ENCODE peak calls at places on chromosomes 16 and 17, in seven cellular contexts. One of them, this sample, is unnamed.

GRCh38 chr16:20901441-20902112 is 1.0 kb downstream of the LYRM1 start:
- DNase-seq in PC-3: peak; percentile 88
- DNase-seq in OCI-LY7: peak; percentile 67
- DNase-seq in hepatocyte: peak; percentile 70
- DNase-seq in keratinocyte: no peak
- DNase-seq in neural progenitor cell: peak; percentile 54
- DNase-seq in GM23248: peak; percentile 77
- DNase-seq in this sample: peak; percentile 57

GRCh38 chr16:28309811-28310311 is 17.5 kb downstream of the SBK1 start:
- DNase-seq in PC-3: no peak
- DNase-seq in keratinocyte: no peak
- DNase-seq in GM23248: no peak
- DNase-seq in OCI-LY7: no peak
- DNase-seq in hepatocyte: no peak
- DNase-seq in neural progenitor cell: no peak
- DNase-seq in this sample: peak; percentile 30

GRCh38 chr16:69077251-69077650 is 28.2 kb upstream of the HAS3 start:
- DNase-seq in PC-3: peak; percentile 92
- DNase-seq in hepatocyte: no peak
- DNase-seq in neural progenitor cell: no peak
- DNase-seq in keratinocyte: no peak
- DNase-seq in OCI-LY7: no peak
- DNase-seq in GM23248: peak; percentile 63
- DNase-seq in this sample: peak; percentile 79

GRCh38 chr17:27413792-27414191 is 42.5 kb upstream of the KSR1 start:
- DNase-seq in hepatocyte: no peak
- DNase-seq in neural progenitor cell: no peak
- DNase-seq in keratinocyte: no peak
- DNase-seq in OCI-LY7: peak; percentile 3
- DNase-seq in GM23248: no peak
- DNase-seq in PC-3: no peak
- DNase-seq in this sample: no peak

GRCh38 chr16:74709477-74709877 is 8.8 kb upstream of the MLKL start:
- DNase-seq in keratinocyte: peak; percentile 66
- DNase-seq in OCI-LY7: peak; percentile 80
- DNase-seq in GM23248: peak; percentile 75
- DNase-seq in hepatocyte: peak; percentile 90
- DNase-seq in neural progenitor cell: peak; percentile 85
- DNase-seq in PC-3: peak; percentile 90
- DNase-seq in this sample: peak; percentile 92

GRCh38 chr17:74336307-74336706 is 10.3 kb downstream of the KIF19 start:
- DNase-seq in keratinocyte: no peak
- DNase-seq in neural progenitor cell: no peak
- DNase-seq in PC-3: no peak
- DNase-seq in OCI-LY7: no peak
- DNase-seq in GM23248: no peak
- DNase-seq in hepatocyte: no peak
- DNase-seq in this sample: no peak

GRCh38 chr17:22703204-22703603 is 1010.9 kb downstream of the KCNJ18 start:
- DNase-seq in GM23248: no peak
- DNase-seq in neural progenitor cell: no peak
- DNase-seq in keratinocyte: no peak
- DNase-seq in hepatocyte: no peak
- DNase-seq in OCI-LY7: no peak
- DNase-seq in PC-3: no peak
- DNase-seq in this sample: no peak

GRCh38 chr17:80647746-80648145 is 103.1 kb downstream of the RPTOR start:
- DNase-seq in hepatocyte: no peak
- DNase-seq in GM23248: peak; percentile 91
- DNase-seq in keratinocyte: no peak
- DNase-seq in OCI-LY7: no peak
- DNase-seq in PC-3: peak; percentile 79
- DNase-seq in neural progenitor cell: no peak
- DNase-seq in this sample: peak; percentile 95

GRCh38 chr16:11833951-11834695 is 17.2 kb downstream of the RSL1D1 start:
- DNase-seq in GM23248: peak; percentile 86
- DNase-seq in OCI-LY7: no peak
- DNase-seq in hepatocyte: peak; percentile 44
- DNase-seq in keratinocyte: no peak
- DNase-seq in neural progenitor cell: no peak
- DNase-seq in PC-3: peak; percentile 23
- DNase-seq in this sample: peak; percentile 80

GRCh38 chr16:88798772-88799455 is 4.7 kb upstream of the CDT1 start:
- DNase-seq in OCI-LY7: peak; percentile 83
- DNase-seq in neural progenitor cell: no peak
- DNase-seq in keratinocyte: no peak
- DNase-seq in PC-3: no peak
- DNase-seq in hepatocyte: no peak
- DNase-seq in GM23248: no peak
- DNase-seq in this sample: peak; percentile 52

GRCh38 chr16:72937916-72938315 is 110.0 kb downstream of the ZFHX3 start:
- DNase-seq in keratinocyte: no peak
- DNase-seq in OCI-LY7: no peak
- DNase-seq in neural progenitor cell: no peak
- DNase-seq in PC-3: no peak
- DNase-seq in hepatocyte: no peak
- DNase-seq in GM23248: peak; percentile 13
- DNase-seq in this sample: no peak

GRCh38 chr17:59651346-59651745 is 31.7 kb downstream of the CLTC start:
- DNase-seq in neural progenitor cell: no peak
- DNase-seq in GM23248: peak; percentile 40
- DNase-seq in OCI-LY7: no peak
- DNase-seq in keratinocyte: no peak
- DNase-seq in hepatocyte: no peak
- DNase-seq in PC-3: peak; percentile 74
- DNase-seq in this sample: no peak

DNA sequence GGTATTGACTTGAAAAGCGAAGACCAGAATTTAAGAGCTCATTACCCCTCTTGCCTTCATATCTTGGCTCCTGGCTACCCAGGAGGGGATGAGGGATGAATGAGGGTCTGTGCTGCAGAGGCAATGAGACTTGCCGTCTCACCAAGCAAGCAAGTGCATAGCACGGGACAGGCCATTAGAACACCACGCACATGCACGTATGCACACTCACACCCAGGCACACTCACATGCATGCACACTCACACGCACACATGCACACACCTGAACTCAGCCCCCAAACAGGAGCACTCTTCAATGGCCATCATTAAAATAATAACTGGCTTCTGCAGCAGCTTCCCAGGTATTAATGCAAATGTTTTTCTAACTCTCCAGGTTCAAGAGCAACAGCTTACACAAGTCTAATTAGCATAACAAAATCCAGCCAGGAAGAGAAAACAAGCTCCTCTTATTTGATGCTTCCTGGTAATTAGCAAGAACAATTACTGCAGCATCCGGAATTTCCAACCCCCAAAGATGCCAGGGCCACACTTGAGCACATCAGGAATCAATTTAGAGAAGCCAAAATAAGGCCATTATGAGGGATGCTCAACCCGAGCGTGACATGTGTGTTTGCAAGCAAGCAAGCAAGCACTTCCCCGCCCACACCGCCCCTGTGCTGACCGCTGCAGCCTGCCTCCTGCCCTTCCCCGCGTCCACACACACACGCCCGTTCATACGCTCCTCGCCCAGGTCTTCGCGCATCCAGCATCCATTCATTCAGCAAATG is 171.6 kb upstream of the TNRC6C start:
- DNase-seq in PC-3: no peak
- DNase-seq in hepatocyte: no peak
- DNase-seq in keratinocyte: no peak
- DNase-seq in GM23248: peak; percentile 44
- DNase-seq in neural progenitor cell: peak; percentile 42
- DNase-seq in OCI-LY7: no peak
- DNase-seq in this sample: peak; percentile 56
- H3K4me3 ChIP-seq in PC-3: no peak overlapping the region
- H3K4me3 ChIP-seq in hepatocyte: no peak overlapping the region
- H3K4me3 ChIP-seq in keratinocyte: no peak overlapping the region
- H3K4me3 ChIP-seq in GM23248: no peak overlapping the region
- H3K4me3 ChIP-seq in neural progenitor cell: no peak overlapping the region
- H3K4me3 ChIP-seq in OCI-LY7: no peak overlapping the region
- H3K4me3 ChIP-seq in this sample: no peak overlapping the region

DNA sequence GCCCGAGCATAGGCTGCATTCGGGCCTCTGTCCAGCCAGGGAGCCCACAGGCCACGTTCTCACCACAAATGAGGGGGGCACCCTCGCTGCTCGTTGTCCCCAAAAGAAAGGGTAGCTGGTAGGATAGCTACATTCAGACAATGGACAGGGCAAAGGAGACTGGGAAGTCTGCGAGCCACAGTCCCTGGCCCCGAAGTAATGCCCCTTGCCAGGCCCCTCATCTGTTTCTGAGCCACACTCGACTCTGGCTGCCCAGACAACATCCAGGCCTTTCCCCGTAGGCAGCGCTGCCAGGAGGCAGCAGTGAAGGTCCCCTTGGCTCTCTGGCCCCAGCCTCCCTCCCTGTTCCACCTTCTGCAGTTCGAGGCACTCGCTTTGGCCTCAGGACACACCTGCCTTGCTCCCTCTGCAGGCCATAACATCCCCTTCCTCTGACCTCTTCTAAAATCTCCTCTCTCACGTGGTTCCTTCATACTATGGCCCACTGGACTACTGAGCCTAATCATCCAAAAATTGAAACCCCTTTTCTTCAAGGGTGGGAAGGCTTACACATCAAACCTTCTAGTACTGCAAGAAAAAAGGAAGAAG is 12.2 kb downstream of the AIPL1 start:
- DNase-seq in neural progenitor cell: no peak
- DNase-seq in GM23248: no peak
- DNase-seq in OCI-LY7: no peak
- DNase-seq in hepatocyte: no peak
- DNase-seq in keratinocyte: no peak
- DNase-seq in PC-3: no peak
- DNase-seq in this sample: no peak
- H3K79me2 ChIP-seq in neural progenitor cell: no peaks in the 10 kb centered on the region
- H3K79me2 ChIP-seq in GM23248: no peaks in the 10 kb centered on the region
- H3K79me2 ChIP-seq in OCI-LY7: no peaks in the 10 kb centered on the region
- H3K79me2 ChIP-seq in hepatocyte: no peaks in the 10 kb centered on the region
- H3K79me2 ChIP-seq in keratinocyte: no peaks in the 10 kb centered on the region
- H3K79me2 ChIP-seq in PC-3: no peaks in the 10 kb centered on the region
- H3K79me2 ChIP-seq in this sample: no peaks in the 10 kb centered on the region

GRCh38 chr17:2708585-2709172 is 2.9 kb downstream of the CLUH start:
- DNase-seq in GM23248: no peak
- DNase-seq in OCI-LY7: no peak
- DNase-seq in hepatocyte: no peak
- DNase-seq in keratinocyte: no peak
- DNase-seq in PC-3: no peak
- DNase-seq in neural progenitor cell: no peak
- DNase-seq in this sample: peak; percentile 92

GRCh38 chr17:2705888-2706795 is 5.4 kb downstream of the CLUH start:
- DNase-seq in keratinocyte: no peak
- DNase-seq in neural progenitor cell: no peak
- DNase-seq in hepatocyte: no peak
- DNase-seq in GM23248: no peak
- DNase-seq in OCI-LY7: no peak
- DNase-seq in PC-3: no peak
- DNase-seq in this sample: peak; percentile 71

GRCh38 chr17:2706911-2707510 is 4.6 kb downstream of the CLUH start:
- DNase-seq in OCI-LY7: no peak
- DNase-seq in PC-3: no peak
- DNase-seq in neural progenitor cell: no peak
- DNase-seq in keratinocyte: no peak
- DNase-seq in hepatocyte: no peak
- DNase-seq in GM23248: no peak
- DNase-seq in this sample: peak; percentile 87

GRCh38 chr17:2709173-2709661 is 2.3 kb downstream of the CLUH start:
- DNase-seq in hepatocyte: peak; percentile 48
- DNase-seq in OCI-LY7: peak; percentile 68
- DNase-seq in PC-3: peak; percentile 57
- DNase-seq in keratinocyte: peak; percentile 46
- DNase-seq in neural progenitor cell: no peak
- DNase-seq in GM23248: peak; percentile 54
- DNase-seq in this sample: peak; percentile 74

DNA sequence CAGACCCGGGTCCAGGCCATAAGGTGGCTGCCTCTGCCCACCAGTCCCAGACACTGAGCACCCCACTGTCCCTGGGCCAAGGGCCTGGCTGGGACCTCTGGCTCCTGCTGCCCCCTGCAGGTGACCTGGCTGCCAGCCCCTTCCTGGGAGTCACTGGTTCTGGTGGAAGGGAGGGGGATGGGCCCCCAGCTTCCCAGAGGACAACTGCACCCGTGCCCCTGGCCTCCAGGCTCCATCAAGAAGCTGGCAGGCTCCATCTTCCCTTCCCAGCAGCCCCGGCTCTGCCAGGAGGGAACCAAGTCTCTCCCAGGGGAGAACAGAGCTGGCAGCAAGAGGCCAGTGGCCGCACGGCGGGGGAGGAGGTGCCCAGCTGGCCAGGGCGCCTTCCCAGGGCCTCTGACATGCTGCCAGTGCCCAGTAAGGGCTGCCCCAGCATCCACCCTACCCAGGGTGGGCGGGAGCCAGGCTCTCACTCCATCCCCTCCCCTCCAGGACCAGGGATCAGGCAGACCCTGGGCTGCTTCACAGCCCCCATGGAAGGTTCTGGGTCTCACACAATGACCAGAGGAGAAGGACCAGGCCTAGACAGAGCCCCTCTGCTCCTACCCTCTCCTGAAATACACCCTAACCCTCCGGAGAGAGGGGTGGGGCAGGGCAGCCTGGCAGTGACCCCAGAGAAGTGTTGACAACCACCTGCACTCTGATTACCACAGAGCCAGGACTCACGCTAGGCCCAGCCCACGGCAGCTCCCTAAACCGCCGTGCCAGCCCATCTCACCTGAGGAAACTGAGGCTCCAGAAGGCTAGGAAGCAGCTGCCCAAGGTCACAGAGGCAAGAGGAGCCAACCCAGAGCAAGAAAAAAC is 3.6 kb downstream of the CLUH start:
- DNase-seq in PC-3: no peak
- DNase-seq in keratinocyte: no peak
- DNase-seq in GM23248: peak; percentile 40
- DNase-seq in hepatocyte: peak; percentile 55
- DNase-seq in OCI-LY7: peak; percentile 34
- DNase-seq in neural progenitor cell: peak; percentile 72
- DNase-seq in this sample: peak; percentile 95
- H3K4me3 ChIP-seq in PC-3: no peak overlapping the region
- H3K4me3 ChIP-seq in keratinocyte: no peak overlapping the region
- H3K4me3 ChIP-seq in GM23248: no peak overlapping the region
- H3K4me3 ChIP-seq in hepatocyte: no peak overlapping the region
- H3K4me3 ChIP-seq in OCI-LY7: peak overlapping the region; percentile 17
- H3K4me3 ChIP-seq in neural progenitor cell: no peak overlapping the region
- H3K4me3 ChIP-seq in this sample: peak overlapping the region; percentile 10

GRCh38 chr16:70569752-70570151 is 46.1 kb downstream of the SF3B3 start:
- DNase-seq in hepatocyte: no peak
- DNase-seq in neural progenitor cell: no peak
- DNase-seq in OCI-LY7: no peak
- DNase-seq in GM23248: no peak
- DNase-seq in keratinocyte: no peak
- DNase-seq in PC-3: no peak
- DNase-seq in this sample: no peak

GRCh38 chr16:70561623-70562022 is 38.0 kb downstream of the SF3B3 start:
- DNase-seq in hepatocyte: no peak
- DNase-seq in GM23248: no peak
- DNase-seq in neural progenitor cell: no peak
- DNase-seq in PC-3: no peak
- DNase-seq in keratinocyte: no peak
- DNase-seq in OCI-LY7: no peak
- DNase-seq in this sample: no peak

GRCh38 chr16:70563571-70563970 is 40.0 kb downstream of the SF3B3 start:
- DNase-seq in GM23248: peak; percentile 92
- DNase-seq in hepatocyte: no peak
- DNase-seq in neural progenitor cell: no peak
- DNase-seq in OCI-LY7: no peak
- DNase-seq in keratinocyte: no peak
- DNase-seq in PC-3: no peak
- DNase-seq in this sample: peak; percentile 88

GRCh38 chr16:70568601-70569217 is 45.1 kb downstream of the SF3B3 start:
- DNase-seq in OCI-LY7: no peak
- DNase-seq in neural progenitor cell: no peak
- DNase-seq in keratinocyte: peak; percentile 32
- DNase-seq in hepatocyte: peak; percentile 36
- DNase-seq in PC-3: no peak
- DNase-seq in GM23248: no peak
- DNase-seq in this sample: peak; percentile 44

GRCh38 chr16:70565053-70565452 is 41.4 kb downstream of the SF3B3 start:
- DNase-seq in PC-3: no peak
- DNase-seq in neural progenitor cell: no peak
- DNase-seq in hepatocyte: no peak
- DNase-seq in keratinocyte: no peak
- DNase-seq in GM23248: no peak
- DNase-seq in OCI-LY7: no peak
- DNase-seq in this sample: no peak
- H3K79me2 ChIP-seq in PC-3: no peaks in the 10 kb centered on the region
- H3K79me2 ChIP-seq in neural progenitor cell: peaks cover 35% of the 10 kb centered on the region
- H3K79me2 ChIP-seq in hepatocyte: peaks cover 3% of the 10 kb centered on the region
- H3K79me2 ChIP-seq in keratinocyte: peaks cover 8% of the 10 kb centered on the region
- H3K79me2 ChIP-seq in GM23248: peaks cover 45% of the 10 kb centered on the region
- H3K79me2 ChIP-seq in OCI-LY7: peaks cover 3% of the 10 kb centered on the region
- H3K79me2 ChIP-seq in this sample: peaks cover 31% of the 10 kb centered on the region